ENCODE peak calls at places on chromosomes 2 and 18, in four cellular contexts. R is CD8-positive, alpha-beta T cell; W is neural progenitor cell; B is Peyer's patch. U is an unnamed sample.
A peak's percentile ranks its signal among the peaks of the same experiment; 100 is the strongest.

GRCh38 chr18:37637451-37637850 is 71.9 kb upstream of the CELF4 start:
- DNase-seq in W (no peak), B (no peak), R (no peak), U (no peak)

GRCh38 chr2:99085400-99085799 is 56.1 kb upstream of the C2orf15 start:
- DNase-seq in R (peak; percentile 15), W (peak; percentile 38), B (no peak), U (no peak)

GRCh38 chr18:57294547-57294946 is 57.8 kb upstream of the ST8SIA3 start:
- DNase-seq in B (no peak), R (no peak), W (no peak), U (no peak)

GRCh38 chr18:13300029-13300428 is 81.5 kb downstream of the LDLRAD4 start:
- DNase-seq in W (no peak), B (no peak), R (no peak), U (no peak)

GRCh38 chr2:74834806-74835755 is 1.2 kb downstream of the HK2 start:
- DNase-seq in W (peak; percentile 95), R (peak; percentile 47), B (peak; percentile 70), U (no peak)

GRCh38 chr18:47163241-47163640 is 12.9 kb downstream of the IER3IP1 start:
- DNase-seq in B (no peak), W (no peak), R (no peak), U (no peak)

GRCh38 chr2:69773201-69773600 is 31.3 kb downstream of the ANXA4 start:
- DNase-seq in W (no peak), B (no peak), R (no peak), U (no peak)

GRCh38 chr2:134669731-134670669 is 48.8 kb downstream of the TMEM163 start:
- DNase-seq in W (no peak), R (peak; percentile 69), B (peak; percentile 60), U (peak; percentile 69)

GRCh38 chr2:43276962-43277383 is 50.6 kb upstream of the ZFP36L2 start:
- DNase-seq in B (no peak), W (no peak), R (no peak), U (no peak)

GRCh38 chr2:192126426-192126825 is 68.3 kb downstream of the TMEFF2 start:
- DNase-seq in B (no peak), W (no peak), R (no peak), U (no peak)

GRCh38 chr2:26852405-26853348 is 4.7 kb downstream of the DPYSL5 start:
- DNase-seq in W (peak; percentile 47), R (no peak), B (no peak), U (no peak)

GRCh38 chr2:88053301-88053700 is 2.3 kb downstream of the KRCC1 start:
- DNase-seq in B (no peak), R (no peak), W (no peak), U (no peak)

GRCh38 chr2:235021752-235022151 is 69.9 kb downstream of the SH3BP4 start:
- DNase-seq in W (no peak), R (no peak), B (no peak), U (no peak)

GRCh38 chr2:101145406-101145805 is 5.8 kb downstream of the TBC1D8 start:
- DNase-seq in B (no peak), R (no peak), W (no peak), U (no peak)

GRCh38 chr2:224055101-224055500 is 16.0 kb upstream of the SERPINE2 start:
- DNase-seq in R (no peak), B (no peak), W (no peak), U (no peak)

GRCh38 chr2:231436957-231437356 is 27.3 kb downstream of the NCL start:
- DNase-seq in B (peak; percentile 32), R (no peak), W (no peak), U (no peak)

GRCh38 chr2:152042636-152043615 is 55.9 kb downstream of the CACNB4 start:
- DNase-seq in R (no peak), W (peak; percentile 67), B (no peak), U (no peak)

GRCh38 chr2:37263839-37264238 is 32.4 kb downstream of the NDUFAF7 start:
- DNase-seq in W (no peak), B (no peak), R (no peak), U (no peak)
- TF ChIP-seq CTCF in W (no peak), B (no peak), R (no peak), U (no peak)

DNA sequence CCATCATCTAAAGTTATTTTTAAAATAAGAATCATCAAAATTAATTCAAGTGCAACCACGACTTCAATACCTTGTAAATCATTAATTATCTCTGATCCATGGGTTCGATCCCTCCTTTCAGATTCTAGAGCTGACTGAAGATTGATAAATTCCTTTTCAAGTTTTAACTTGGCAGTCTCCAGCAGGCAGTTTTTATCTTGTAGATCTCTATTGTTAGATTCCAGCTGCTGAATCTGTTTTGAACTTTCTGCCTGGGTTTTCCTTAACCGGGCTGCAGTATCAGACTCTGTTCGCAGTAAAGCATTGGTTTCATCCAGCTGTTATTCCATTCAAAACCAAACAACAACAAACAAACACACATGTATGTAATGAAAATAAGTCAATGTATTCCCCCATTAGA is 59.5 kb downstream of the SLC66A3 start:
- DNase-seq in B (no peak), R (no peak), W (no peak), U (no peak)
- TF ChIP-seq CTCF in B (no peak), R (no peak), W (no peak), U (no peak)

GRCh38 chr2:233449071-233449901 is 95.0 kb downstream of the DGKD start:
- DNase-seq in B (peak; percentile 49), R (no peak), W (peak; percentile 79), U (no peak)

GRCh38 chr2:233447506-233448219 is 93.4 kb downstream of the DGKD start:
- DNase-seq in B (peak; percentile 35), R (no peak), W (no peak), U (no peak)

GRCh38 chr2:233448220-233448559 is 93.9 kb downstream of the DGKD start:
- DNase-seq in B (peak; percentile 45), W (peak; percentile 37), R (no peak), U (no peak)

GRCh38 chr2:233449921-233450853 is 95.9 kb downstream of the DGKD start:
- DNase-seq in R (no peak), B (peak; percentile 37), W (peak; percentile 25), U (no peak)

GRCh38 chr2:233448565-233448964 is 94.3 kb downstream of the DGKD start:
- DNase-seq in B (peak; percentile 29), W (no peak), R (no peak), U (no peak)
- TF ChIP-seq CTCF in B (no peak), W (no peak), R (no peak), U (no peak)

GRCh38 chr18:78561757-78562445 is 417.7 kb upstream of the SALL3 start:
- DNase-seq in B (no peak), R (no peak), W (peak; percentile 56), U (no peak)
- TF ChIP-seq CTCF in B (no peak), R (no peak), W (no peak), U (no peak)

DNA sequence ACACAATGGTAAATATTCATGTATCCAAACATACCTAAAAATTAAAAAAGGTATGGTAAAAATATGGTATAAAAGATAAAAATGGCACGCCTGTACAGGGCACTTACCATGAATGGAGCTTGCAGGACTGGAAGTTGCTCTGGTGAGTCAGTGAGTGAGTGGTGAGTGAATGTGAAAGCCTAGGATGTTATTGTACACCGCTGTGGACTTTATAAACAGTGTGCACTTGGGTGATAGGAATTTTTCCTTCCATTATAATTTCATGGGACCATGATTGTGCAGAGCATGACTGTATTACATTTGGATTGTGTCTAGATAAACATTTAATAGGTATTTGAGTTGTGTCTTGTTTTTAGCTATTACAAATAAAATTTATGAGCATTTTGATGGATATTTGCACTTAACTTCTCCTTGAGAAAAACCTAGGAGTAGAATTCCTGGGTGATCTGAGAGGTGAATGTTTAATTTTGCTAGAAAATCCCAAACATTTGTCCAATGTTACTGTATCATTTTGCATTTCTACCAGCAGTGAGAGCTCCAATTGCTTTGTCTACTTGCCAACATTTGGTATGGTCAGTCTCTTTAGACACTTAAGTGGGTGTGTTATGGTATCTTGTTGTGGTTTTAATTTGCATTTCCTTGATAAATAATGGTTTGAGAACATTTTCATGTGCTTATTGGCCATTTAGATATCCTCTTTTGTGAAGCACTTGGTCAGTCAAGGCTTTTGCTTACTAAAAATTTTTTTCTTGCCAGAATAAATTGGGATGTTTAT is 81.7 kb downstream of the BCL2L11 start:
- DNase-seq in R (no peak), B (no peak), W (no peak), U (no peak)
- TF ChIP-seq CTCF in R (no peak), B (no peak), W (no peak), U (no peak)

GRCh38 chr18:21853972-21854563 is 113.5 kb downstream of the MIB1 start:
- DNase-seq in B (no peak), R (no peak), W (no peak), U (no peak)

GRCh38 chr18:21853020-21853419 is 112.4 kb downstream of the MIB1 start:
- DNase-seq in B (no peak), W (peak; percentile 4), R (no peak), U (no peak)

GRCh38 chr18:21855432-21855831 is 114.8 kb downstream of the MIB1 start:
- DNase-seq in B (no peak), R (no peak), W (no peak), U (no peak)

DNA sequence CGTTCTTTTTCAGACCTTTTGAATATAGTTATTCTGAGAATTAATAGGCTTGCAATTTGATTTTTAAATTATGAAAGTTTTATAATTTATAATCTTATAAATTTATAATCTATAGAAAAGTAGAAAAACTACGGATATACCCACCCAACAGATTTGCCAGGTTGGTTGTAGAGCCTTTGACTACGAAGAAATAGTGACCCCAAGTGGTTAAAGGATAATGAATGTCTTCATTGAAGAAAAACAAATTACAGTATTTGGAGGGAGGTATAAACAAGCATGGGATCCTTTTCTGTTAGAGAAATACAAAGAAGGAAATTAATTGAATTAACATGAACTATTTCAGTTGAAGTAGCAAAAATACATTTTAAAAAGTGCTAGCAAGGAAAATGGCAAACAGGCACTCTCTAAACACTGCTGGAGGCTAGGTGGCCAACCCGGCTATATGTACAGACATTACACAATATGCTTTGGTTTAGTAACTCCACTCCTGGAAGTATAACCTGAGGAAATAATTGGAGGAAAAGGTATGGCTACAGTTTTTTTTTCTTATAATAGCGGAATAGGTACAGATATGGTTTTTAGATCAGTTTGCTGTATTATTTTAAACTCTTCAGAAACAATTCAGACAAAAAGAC is 110.9 kb downstream of the MIB1 start:
- DNase-seq in R (no peak), W (no peak), B (no peak), U (no peak)
- TF ChIP-seq CTCF in R (peak; percentile 50), W (peak; percentile 37), B (no peak), U (no peak)

GRCh38 chr2:174776223-174776622 is 12.0 kb upstream of the CHRNA1 start:
- DNase-seq in R (peak; percentile 39), W (no peak), B (no peak), U (no peak)
- TF ChIP-seq CTCF in R (peak; percentile 58), W (peak; percentile 63), B (no peak), U (no peak)

DNA sequence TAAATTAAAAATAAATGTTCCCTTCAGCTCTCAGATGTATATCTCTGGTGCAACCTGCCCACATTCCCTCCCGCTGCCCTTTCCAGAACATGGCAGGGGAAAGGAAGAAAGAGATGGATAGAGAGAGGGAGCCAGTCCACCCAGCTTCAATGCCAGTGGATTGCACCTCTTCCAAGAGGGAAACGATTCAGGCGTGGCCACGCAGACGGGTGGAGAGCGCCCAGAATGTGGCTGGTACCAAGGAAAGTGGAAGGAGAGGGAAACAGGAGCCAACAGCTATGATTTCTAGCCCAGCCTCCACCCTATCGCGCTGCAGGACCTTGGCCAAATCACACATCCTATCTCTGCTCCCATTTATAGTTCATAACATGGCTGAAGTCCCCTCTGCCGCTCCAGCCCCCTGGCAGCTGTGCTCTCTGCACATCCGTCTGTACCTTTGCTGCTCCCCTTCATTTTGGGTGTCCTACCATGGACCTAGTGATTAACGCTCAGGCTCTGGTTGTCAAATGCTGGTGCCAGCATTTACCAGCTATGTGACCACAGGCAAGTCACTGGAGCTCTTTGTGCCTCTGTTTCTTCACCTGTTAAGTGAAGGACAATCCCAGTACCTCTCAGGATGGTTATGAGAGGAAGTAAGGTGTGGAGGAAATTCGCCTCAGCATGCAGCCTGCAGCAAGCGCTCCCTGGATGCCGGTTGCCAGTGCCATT is 66.5 kb downstream of the SFXN5 start:
- DNase-seq in W (no peak), R (no peak), B (peak; percentile 17), U (no peak)
- TF ChIP-seq CTCF in W (no peak), R (no peak), B (no peak), U (no peak)